ENCODE peak calls at places on chromosomes 3 and 15, in eight cellular contexts. One of them, this sample, is unnamed.

GRCh38 chr3:95705786-95706418 is 1108.5 kb upstream of the EPHA6 start:
- DNase-seq in cardiac fibroblast: no peak
- DNase-seq in fibroblast of pulmonary artery: no peak
- DNase-seq in IMR-90: no peak
- DNase-seq in DND-41: peak
- DNase-seq in cardiac muscle cell: no peak
- DNase-seq in AG10803: no peak
- DNase-seq in foreskin fibroblast: no peak
- DNase-seq in this sample: no peak

GRCh38 chr15:38042707-38043445 is 108.4 kb downstream of the TMCO5A start:
- DNase-seq in cardiac fibroblast: no peak
- DNase-seq in fibroblast of pulmonary artery: peak
- DNase-seq in IMR-90: no peak
- DNase-seq in DND-41: no peak
- DNase-seq in cardiac muscle cell: no peak
- DNase-seq in AG10803: no peak
- DNase-seq in foreskin fibroblast: no peak
- DNase-seq in this sample: no peak

GRCh38 chr3:62201438-62202035 is 171.8 kb downstream of the FEZF2 start:
- DNase-seq in cardiac fibroblast: peak
- DNase-seq in fibroblast of pulmonary artery: peak
- DNase-seq in IMR-90: peak
- DNase-seq in DND-41: no peak
- DNase-seq in cardiac muscle cell: peak
- DNase-seq in AG10803: peak
- DNase-seq in foreskin fibroblast: peak
- DNase-seq in this sample: peak

GRCh38 chr15:71440479-71441071 is 325.3 kb downstream of the THSD4 start:
- DNase-seq in cardiac fibroblast: peak
- DNase-seq in fibroblast of pulmonary artery: peak
- DNase-seq in IMR-90: peak
- DNase-seq in DND-41: no peak
- DNase-seq in cardiac muscle cell: peak
- DNase-seq in AG10803: peak
- DNase-seq in foreskin fibroblast: peak
- DNase-seq in this sample: peak

GRCh38 chr15:89648106-89649012 is 6.9 kb downstream of the KIF7 start:
- DNase-seq in cardiac fibroblast: no peak
- DNase-seq in fibroblast of pulmonary artery: no peak
- DNase-seq in IMR-90: no peak
- DNase-seq in DND-41: no peak
- DNase-seq in cardiac muscle cell: no peak
- DNase-seq in AG10803: no peak
- DNase-seq in foreskin fibroblast: no peak
- DNase-seq in this sample: no peak

GRCh38 chr15:90539789-90540188 is 10.1 kb downstream of the CRTC3 start:
- DNase-seq in cardiac fibroblast: no peak
- DNase-seq in fibroblast of pulmonary artery: no peak
- DNase-seq in IMR-90: no peak
- DNase-seq in DND-41: no peak
- DNase-seq in cardiac muscle cell: no peak
- DNase-seq in AG10803: no peak
- DNase-seq in foreskin fibroblast: no peak
- DNase-seq in this sample: no peak

GRCh38 chr3:5016218-5017161 is 37.3 kb downstream of the BHLHE40 start:
- DNase-seq in cardiac fibroblast: peak
- DNase-seq in fibroblast of pulmonary artery: peak
- DNase-seq in IMR-90: peak
- DNase-seq in DND-41: peak
- DNase-seq in cardiac muscle cell: peak
- DNase-seq in AG10803: peak
- DNase-seq in foreskin fibroblast: peak
- DNase-seq in this sample: peak

GRCh38 chr3:64187065-64187959 is 38.0 kb downstream of the PRICKLE2 start:
- DNase-seq in cardiac fibroblast: peak
- DNase-seq in fibroblast of pulmonary artery: peak
- DNase-seq in IMR-90: peak
- DNase-seq in DND-41: no peak
- DNase-seq in cardiac muscle cell: peak
- DNase-seq in AG10803: peak
- DNase-seq in foreskin fibroblast: peak
- DNase-seq in this sample: peak

GRCh38 chr3:26118165-26118564 is 328.3 kb downstream of the OXSM start:
- DNase-seq in cardiac fibroblast: no peak
- DNase-seq in fibroblast of pulmonary artery: no peak
- DNase-seq in IMR-90: no peak
- DNase-seq in DND-41: peak
- DNase-seq in cardiac muscle cell: peak
- DNase-seq in AG10803: no peak
- DNase-seq in foreskin fibroblast: no peak
- DNase-seq in this sample: no peak

GRCh38 chr3:135352213-135352612 is 557.2 kb downstream of the EPHB1 start:
- DNase-seq in cardiac fibroblast: no peak
- DNase-seq in fibroblast of pulmonary artery: no peak
- DNase-seq in IMR-90: no peak
- DNase-seq in DND-41: no peak
- DNase-seq in cardiac muscle cell: no peak
- DNase-seq in AG10803: no peak
- DNase-seq in foreskin fibroblast: no peak
- DNase-seq in this sample: no peak

GRCh38 chr3:99532246-99532645 is 106.1 kb upstream of the COL8A1 start:
- DNase-seq in cardiac fibroblast: peak
- DNase-seq in fibroblast of pulmonary artery: peak
- DNase-seq in IMR-90: peak
- DNase-seq in DND-41: peak
- DNase-seq in cardiac muscle cell: peak
- DNase-seq in AG10803: peak
- DNase-seq in foreskin fibroblast: peak
- DNase-seq in this sample: peak

GRCh38 chr15:49223536-49224274 is 53.7 kb downstream of the GALK2 start:
- DNase-seq in cardiac fibroblast: peak
- DNase-seq in fibroblast of pulmonary artery: peak
- DNase-seq in IMR-90: no peak
- DNase-seq in DND-41: no peak
- DNase-seq in cardiac muscle cell: no peak
- DNase-seq in AG10803: peak
- DNase-seq in foreskin fibroblast: peak
- DNase-seq in this sample: no peak

GRCh38 chr3:50582083-50582482 is 12.8 kb downstream of the HEMK1 start:
- DNase-seq in cardiac fibroblast: no peak
- DNase-seq in fibroblast of pulmonary artery: no peak
- DNase-seq in IMR-90: no peak
- DNase-seq in DND-41: no peak
- DNase-seq in cardiac muscle cell: no peak
- DNase-seq in AG10803: no peak
- DNase-seq in foreskin fibroblast: no peak
- DNase-seq in this sample: no peak

GRCh38 chr15:48855501-48856440 is 22.2 kb upstream of the EID1 start:
- DNase-seq in cardiac fibroblast: peak
- DNase-seq in fibroblast of pulmonary artery: peak
- DNase-seq in IMR-90: peak
- DNase-seq in DND-41: no peak
- DNase-seq in cardiac muscle cell: peak
- DNase-seq in AG10803: peak
- DNase-seq in foreskin fibroblast: peak
- DNase-seq in this sample: peak

GRCh38 chr3:65623362-65623761 is 415.4 kb downstream of the MAGI1 start:
- DNase-seq in cardiac fibroblast: no peak
- DNase-seq in fibroblast of pulmonary artery: no peak
- DNase-seq in IMR-90: no peak
- DNase-seq in DND-41: no peak
- DNase-seq in cardiac muscle cell: no peak
- DNase-seq in AG10803: no peak
- DNase-seq in foreskin fibroblast: no peak
- DNase-seq in this sample: no peak

GRCh38 chr3:151096697-151097096 is 11.2 kb downstream of the MED12L start:
- DNase-seq in cardiac fibroblast: no peak
- DNase-seq in fibroblast of pulmonary artery: no peak
- DNase-seq in IMR-90: no peak
- DNase-seq in DND-41: no peak
- DNase-seq in cardiac muscle cell: peak
- DNase-seq in AG10803: no peak
- DNase-seq in foreskin fibroblast: no peak
- DNase-seq in this sample: no peak

GRCh38 chr3:30944124-30944523 is 49.7 kb upstream of the GADL1 start:
- DNase-seq in cardiac fibroblast: no peak
- DNase-seq in fibroblast of pulmonary artery: no peak
- DNase-seq in IMR-90: no peak
- DNase-seq in DND-41: no peak
- DNase-seq in cardiac muscle cell: no peak
- DNase-seq in AG10803: no peak
- DNase-seq in foreskin fibroblast: no peak
- DNase-seq in this sample: no peak

GRCh38 chr3:166362698-166363097 is 525.5 kb upstream of the BCHE start:
- DNase-seq in cardiac fibroblast: no peak
- DNase-seq in fibroblast of pulmonary artery: no peak
- DNase-seq in IMR-90: no peak
- DNase-seq in DND-41: no peak
- DNase-seq in cardiac muscle cell: no peak
- DNase-seq in AG10803: no peak
- DNase-seq in foreskin fibroblast: no peak
- DNase-seq in this sample: no peak

GRCh38 chr3:167568634-167569033 is 85.1 kb downstream of the WDR49 start:
- DNase-seq in cardiac fibroblast: no peak
- DNase-seq in fibroblast of pulmonary artery: no peak
- DNase-seq in IMR-90: no peak
- DNase-seq in DND-41: no peak
- DNase-seq in cardiac muscle cell: no peak
- DNase-seq in AG10803: no peak
- DNase-seq in foreskin fibroblast: no peak
- DNase-seq in this sample: no peak

GRCh38 chr15:78110916-78111475 is 18.6 kb downstream of the SH2D7 start:
- DNase-seq in cardiac fibroblast: no peak
- DNase-seq in fibroblast of pulmonary artery: no peak
- DNase-seq in IMR-90: no peak
- DNase-seq in DND-41: no peak
- DNase-seq in cardiac muscle cell: no peak
- DNase-seq in AG10803: no peak
- DNase-seq in foreskin fibroblast: no peak
- DNase-seq in this sample: no peak

GRCh38 chr15:43824302-43825246 is at the start of gene MFAP1:
- DNase-seq in cardiac fibroblast: peak
- DNase-seq in fibroblast of pulmonary artery: peak
- DNase-seq in IMR-90: peak
- DNase-seq in DND-41: peak
- DNase-seq in cardiac muscle cell: peak
- DNase-seq in AG10803: peak
- DNase-seq in foreskin fibroblast: peak
- DNase-seq in this sample: peak

GRCh38 chr15:88385078-88385700 is 82.0 kb downstream of the MRPL46 start:
- DNase-seq in cardiac fibroblast: no peak
- DNase-seq in fibroblast of pulmonary artery: no peak
- DNase-seq in IMR-90: peak
- DNase-seq in DND-41: no peak
- DNase-seq in cardiac muscle cell: no peak
- DNase-seq in AG10803: peak
- DNase-seq in foreskin fibroblast: peak
- DNase-seq in this sample: peak

GRCh38 chr3:52065264-52065756 is 8.9 kb upstream of the DUSP7 start:
- DNase-seq in cardiac fibroblast: no peak
- DNase-seq in fibroblast of pulmonary artery: no peak
- DNase-seq in IMR-90: no peak
- DNase-seq in DND-41: no peak
- DNase-seq in cardiac muscle cell: no peak
- DNase-seq in AG10803: no peak
- DNase-seq in foreskin fibroblast: no peak
- DNase-seq in this sample: no peak

GRCh38 chr15:64334530-64334929 is 21.4 kb downstream of the CSNK1G1 start:
- DNase-seq in cardiac fibroblast: no peak
- DNase-seq in fibroblast of pulmonary artery: no peak
- DNase-seq in IMR-90: no peak
- DNase-seq in DND-41: no peak
- DNase-seq in cardiac muscle cell: peak
- DNase-seq in AG10803: no peak
- DNase-seq in foreskin fibroblast: no peak
- DNase-seq in this sample: no peak
- TF ChIP-seq CTCF in cardiac fibroblast: no peak
- TF ChIP-seq CTCF in fibroblast of pulmonary artery: no peak
- TF ChIP-seq CTCF in IMR-90: no peak
- TF ChIP-seq CTCF in DND-41: no peak
- TF ChIP-seq CTCF in cardiac muscle cell: no peak
- TF ChIP-seq CTCF in AG10803: no peak
- TF ChIP-seq CTCF in foreskin fibroblast: no peak
- TF ChIP-seq CTCF in this sample: no peak

DNA sequence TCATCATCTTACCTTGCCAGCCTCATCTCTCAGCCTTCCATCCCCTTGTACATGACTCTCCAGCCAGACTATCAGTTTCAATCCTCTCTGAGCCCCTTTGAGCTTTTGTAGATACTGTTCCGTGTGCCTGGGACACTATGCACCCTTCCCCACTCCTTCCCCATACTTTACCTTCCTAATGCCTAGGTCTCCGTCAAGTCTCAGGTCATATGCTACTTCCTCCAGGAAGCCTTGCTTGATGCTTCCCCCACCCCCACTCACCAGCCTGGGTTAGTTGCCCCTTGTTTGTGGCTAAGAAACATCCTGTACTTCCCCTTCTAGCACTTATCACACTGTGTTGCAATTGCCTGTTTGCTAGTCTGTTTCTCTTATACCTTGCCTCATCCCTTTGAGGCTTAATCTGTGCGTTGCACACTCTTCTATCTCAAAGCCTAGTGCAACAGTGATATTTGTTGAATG is 6.7 kb upstream of the USP3 start:
- DNase-seq in cardiac fibroblast: no peak
- DNase-seq in fibroblast of pulmonary artery: no peak
- DNase-seq in IMR-90: no peak
- DNase-seq in DND-41: peak
- DNase-seq in cardiac muscle cell: no peak
- DNase-seq in AG10803: no peak
- DNase-seq in foreskin fibroblast: no peak
- DNase-seq in this sample: no peak
- H3K4me3 ChIP-seq in cardiac fibroblast: no peak
- H3K4me3 ChIP-seq in fibroblast of pulmonary artery: no peak
- H3K4me3 ChIP-seq in IMR-90: no peak
- H3K4me3 ChIP-seq in DND-41: no peak
- H3K4me3 ChIP-seq in cardiac muscle cell: no peak
- H3K4me3 ChIP-seq in AG10803: no peak
- H3K4me3 ChIP-seq in foreskin fibroblast: no peak
- H3K4me3 ChIP-seq in this sample: no peak

DNA sequence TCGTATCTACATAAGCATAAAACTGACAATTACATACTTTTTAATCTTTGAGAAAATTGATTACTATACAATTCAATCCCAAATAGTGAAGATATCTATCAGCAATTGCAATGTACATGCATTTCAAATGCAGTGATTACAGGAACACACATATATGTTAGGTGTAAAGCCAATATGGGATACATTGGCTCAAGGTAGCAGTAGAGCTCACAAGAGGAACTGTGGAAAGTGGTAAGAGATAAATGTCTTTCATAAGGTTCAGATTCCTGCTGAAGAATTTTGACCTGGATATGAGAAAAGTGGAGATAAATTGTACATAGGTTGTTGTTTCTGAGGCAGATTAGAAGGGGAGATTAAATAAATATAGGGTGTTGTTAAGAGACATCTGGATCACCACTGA is 1280.5 kb downstream of the OTOL1 start:
- DNase-seq in cardiac fibroblast: no peak
- DNase-seq in fibroblast of pulmonary artery: no peak
- DNase-seq in IMR-90: no peak
- DNase-seq in DND-41: no peak
- DNase-seq in cardiac muscle cell: no peak
- DNase-seq in AG10803: no peak
- DNase-seq in foreskin fibroblast: no peak
- DNase-seq in this sample: no peak
- TF ChIP-seq CTCF in cardiac fibroblast: no peak
- TF ChIP-seq CTCF in fibroblast of pulmonary artery: no peak
- TF ChIP-seq CTCF in IMR-90: no peak
- TF ChIP-seq CTCF in DND-41: peak
- TF ChIP-seq CTCF in cardiac muscle cell: peak
- TF ChIP-seq CTCF in AG10803: no peak
- TF ChIP-seq CTCF in foreskin fibroblast: peak
- TF ChIP-seq CTCF in this sample: no peak

GRCh38 chr15:92906563-92907081 is 6.5 kb downstream of the CHD2 start:
- DNase-seq in cardiac fibroblast: no peak
- DNase-seq in fibroblast of pulmonary artery: no peak
- DNase-seq in IMR-90: peak
- DNase-seq in DND-41: no peak
- DNase-seq in cardiac muscle cell: no peak
- DNase-seq in AG10803: no peak
- DNase-seq in foreskin fibroblast: peak
- DNase-seq in this sample: peak
- H3K4me3 ChIP-seq in cardiac fibroblast: no peak
- H3K4me3 ChIP-seq in fibroblast of pulmonary artery: peak
- H3K4me3 ChIP-seq in IMR-90: no peak
- H3K4me3 ChIP-seq in DND-41: no peak
- H3K4me3 ChIP-seq in cardiac muscle cell: peak
- H3K4me3 ChIP-seq in AG10803: peak
- H3K4me3 ChIP-seq in foreskin fibroblast: no peak
- H3K4me3 ChIP-seq in this sample: no peak

This sample was measured in astrocyte of the spinal cord.